ENCODE peak calls at places on chromosomes 11 and 22, in six cellular contexts. One of them, this sample, is unnamed.

GRCh38 chr22:48261706-48262105 is 1499.3 kb downstream of the TBC1D22A start:
- DNase-seq in stomach: no peak
- DNase-seq in GM23338: no peak
- DNase-seq in Panc1: no peak
- DNase-seq in endothelial cell of umbilical vein: no peak
- DNase-seq in H1: no peak
- DNase-seq in this sample: peak

GRCh38 chr11:79263001-79263400 is 177.8 kb downstream of the TENM4 start:
- DNase-seq in stomach: peak
- DNase-seq in GM23338: no peak
- DNase-seq in Panc1: no peak
- DNase-seq in endothelial cell of umbilical vein: no peak
- DNase-seq in H1: no peak
- DNase-seq in this sample: no peak

GRCh38 chr11:100918551-100919500 is 210.8 kb downstream of the PGR start:
- DNase-seq in stomach: peak
- DNase-seq in GM23338: no peak
- DNase-seq in Panc1: no peak
- DNase-seq in endothelial cell of umbilical vein: no peak
- DNase-seq in H1: no peak
- DNase-seq in this sample: no peak

GRCh38 chr11:975824-976223 is 50.2 kb downstream of the AP2A2 start:
- DNase-seq in stomach: no peak
- DNase-seq in GM23338: peak
- DNase-seq in Panc1: no peak
- DNase-seq in endothelial cell of umbilical vein: peak
- DNase-seq in H1: peak
- DNase-seq in this sample: peak

GRCh38 chr11:64523456-64524187 is 67.4 kb upstream of the SLC22A12 start:
- DNase-seq in stomach: no peak
- DNase-seq in GM23338: no peak
- DNase-seq in Panc1: no peak
- DNase-seq in endothelial cell of umbilical vein: no peak
- DNase-seq in H1: no peak
- DNase-seq in this sample: peak

GRCh38 chr22:45885171-45885840 is 91.7 kb downstream of the WNT7B start:
- DNase-seq in stomach: no peak
- DNase-seq in GM23338: no peak
- DNase-seq in Panc1: no peak
- DNase-seq in endothelial cell of umbilical vein: no peak
- DNase-seq in H1: no peak
- DNase-seq in this sample: peak

GRCh38 chr11:118715245-118715807 is 35.9 kb upstream of the TREH start:
- DNase-seq in stomach: no peak
- DNase-seq in GM23338: no peak
- DNase-seq in Panc1: no peak
- DNase-seq in endothelial cell of umbilical vein: no peak
- DNase-seq in H1: no peak
- DNase-seq in this sample: peak

GRCh38 chr22:25582946-25583345 is 18.5 kb downstream of the GRK3 start:
- DNase-seq in stomach: no peak
- DNase-seq in GM23338: no peak
- DNase-seq in Panc1: no peak
- DNase-seq in endothelial cell of umbilical vein: peak
- DNase-seq in H1: no peak
- DNase-seq in this sample: no peak

GRCh38 chr11:1225386-1226225 is 2.7 kb downstream of the MUC5B start:
- DNase-seq in stomach: no peak
- DNase-seq in GM23338: peak
- DNase-seq in Panc1: no peak
- DNase-seq in endothelial cell of umbilical vein: no peak
- DNase-seq in H1: no peak
- DNase-seq in this sample: peak

GRCh38 chr11:1149545-1149944 is 8.2 kb upstream of the MUC5AC start:
- DNase-seq in stomach: no peak
- DNase-seq in GM23338: no peak
- DNase-seq in Panc1: no peak
- DNase-seq in endothelial cell of umbilical vein: no peak
- DNase-seq in H1: no peak
- DNase-seq in this sample: no peak

GRCh38 chr11:86575927-86576326 is 96.5 kb downstream of the ME3 start:
- DNase-seq in stomach: no peak
- DNase-seq in GM23338: no peak
- DNase-seq in Panc1: no peak
- DNase-seq in endothelial cell of umbilical vein: no peak
- DNase-seq in H1: no peak
- DNase-seq in this sample: no peak

GRCh38 chr11:78935408-78936101 is 360.9 kb upstream of the NARS2 start:
- DNase-seq in stomach: no peak
- DNase-seq in GM23338: no peak
- DNase-seq in Panc1: no peak
- DNase-seq in endothelial cell of umbilical vein: no peak
- DNase-seq in H1: no peak
- DNase-seq in this sample: no peak

GRCh38 chr11:59040607-59041006 is 45.5 kb upstream of the GLYATL1B start:
- DNase-seq in stomach: no peak
- DNase-seq in GM23338: no peak
- DNase-seq in Panc1: no peak
- DNase-seq in endothelial cell of umbilical vein: no peak
- DNase-seq in H1: no peak
- DNase-seq in this sample: no peak

GRCh38 chr11:45560153-45560934 is 105.1 kb downstream of the CHST1 start:
- DNase-seq in stomach: no peak
- DNase-seq in GM23338: no peak
- DNase-seq in Panc1: no peak
- DNase-seq in endothelial cell of umbilical vein: no peak
- DNase-seq in H1: no peak
- DNase-seq in this sample: no peak

GRCh38 chr11:17547051-17547577 is at the start of gene OTOG:
- DNase-seq in stomach: no peak
- DNase-seq in GM23338: peak
- DNase-seq in Panc1: no peak
- DNase-seq in endothelial cell of umbilical vein: no peak
- DNase-seq in H1: peak
- DNase-seq in this sample: no peak

GRCh38 chr11:126415128-126415527 is 59.6 kb downstream of the ST3GAL4 start:
- DNase-seq in stomach: peak
- DNase-seq in GM23338: no peak
- DNase-seq in Panc1: no peak
- DNase-seq in endothelial cell of umbilical vein: no peak
- DNase-seq in H1: no peak
- DNase-seq in this sample: no peak

GRCh38 chr22:33656808-33657628 is 263.3 kb downstream of the LARGE1 start:
- DNase-seq in stomach: no peak
- DNase-seq in GM23338: no peak
- DNase-seq in Panc1: no peak
- DNase-seq in endothelial cell of umbilical vein: no peak
- DNase-seq in H1: no peak
- DNase-seq in this sample: no peak

GRCh38 chr22:44207981-44208317 is 27.2 kb downstream of the PARVG start:
- DNase-seq in stomach: no peak
- DNase-seq in GM23338: no peak
- DNase-seq in Panc1: no peak
- DNase-seq in endothelial cell of umbilical vein: no peak
- DNase-seq in H1: no peak
- DNase-seq in this sample: no peak

GRCh38 chr22:44207173-44207980 is 26.7 kb downstream of the PARVG start:
- DNase-seq in stomach: no peak
- DNase-seq in GM23338: no peak
- DNase-seq in Panc1: no peak
- DNase-seq in endothelial cell of umbilical vein: no peak
- DNase-seq in H1: no peak
- DNase-seq in this sample: no peak

GRCh38 chr22:44205713-44206645 is 25.3 kb downstream of the PARVG start:
- DNase-seq in stomach: no peak
- DNase-seq in GM23338: no peak
- DNase-seq in Panc1: no peak
- DNase-seq in endothelial cell of umbilical vein: no peak
- DNase-seq in H1: no peak
- DNase-seq in this sample: no peak

GRCh38 chr22:44204937-44205712 is 24.4 kb downstream of the PARVG start:
- DNase-seq in stomach: no peak
- DNase-seq in GM23338: no peak
- DNase-seq in Panc1: no peak
- DNase-seq in endothelial cell of umbilical vein: no peak
- DNase-seq in H1: no peak
- DNase-seq in this sample: no peak

DNA sequence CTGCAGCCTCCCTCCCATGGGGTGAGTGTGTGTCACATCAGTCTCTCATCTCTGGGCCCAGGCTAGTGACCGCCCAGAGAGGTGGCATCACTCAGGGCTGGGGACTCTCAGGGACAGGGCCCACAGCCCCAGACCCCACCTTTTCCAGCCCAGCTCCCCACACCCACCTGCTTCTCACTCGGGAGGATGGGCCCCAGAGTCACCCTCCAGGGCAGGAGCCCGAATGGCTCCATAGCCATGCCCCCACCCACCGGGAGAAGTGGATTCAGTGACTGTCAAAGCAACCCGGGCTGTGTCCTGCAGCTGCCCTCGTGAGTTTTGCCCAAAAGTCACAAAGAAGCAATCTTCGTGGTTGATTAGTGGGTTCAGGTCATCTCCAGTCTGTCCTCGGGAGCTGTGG is 26.0 kb downstream of the PARVG start:
- DNase-seq in stomach: no peak
- DNase-seq in GM23338: no peak
- DNase-seq in Panc1: no peak
- DNase-seq in endothelial cell of umbilical vein: no peak
- DNase-seq in H1: no peak
- DNase-seq in this sample: no peak
- TF ChIP-seq POLR2AphosphoS5 in stomach: no peak
- TF ChIP-seq POLR2AphosphoS5 in GM23338: no peak
- TF ChIP-seq POLR2AphosphoS5 in Panc1: no peak
- TF ChIP-seq POLR2AphosphoS5 in endothelial cell of umbilical vein: no peak
- TF ChIP-seq POLR2AphosphoS5 in H1: no peak
- TF ChIP-seq POLR2AphosphoS5 in this sample: peak

GRCh38 chr11:105783216-105783615 is 173.3 kb downstream of the GRIA4 start:
- DNase-seq in stomach: no peak
- DNase-seq in GM23338: no peak
- DNase-seq in Panc1: no peak
- DNase-seq in endothelial cell of umbilical vein: no peak
- DNase-seq in H1: no peak
- DNase-seq in this sample: no peak

GRCh38 chr11:105781807-105782206 is 171.9 kb downstream of the GRIA4 start:
- DNase-seq in stomach: no peak
- DNase-seq in GM23338: no peak
- DNase-seq in Panc1: no peak
- DNase-seq in endothelial cell of umbilical vein: no peak
- DNase-seq in H1: no peak
- DNase-seq in this sample: no peak

GRCh38 chr11:105786766-105787165 is 176.9 kb downstream of the GRIA4 start:
- DNase-seq in stomach: no peak
- DNase-seq in GM23338: peak
- DNase-seq in Panc1: no peak
- DNase-seq in endothelial cell of umbilical vein: no peak
- DNase-seq in H1: no peak
- DNase-seq in this sample: no peak

GRCh38 chr11:105780781-105781525 is 171.1 kb downstream of the GRIA4 start:
- DNase-seq in stomach: no peak
- DNase-seq in GM23338: no peak
- DNase-seq in Panc1: no peak
- DNase-seq in endothelial cell of umbilical vein: no peak
- DNase-seq in H1: no peak
- DNase-seq in this sample: no peak
- TF ChIP-seq POLR2AphosphoS5 in stomach: no peak
- TF ChIP-seq POLR2AphosphoS5 in GM23338: no peak
- TF ChIP-seq POLR2AphosphoS5 in Panc1: no peak
- TF ChIP-seq POLR2AphosphoS5 in endothelial cell of umbilical vein: no peak
- TF ChIP-seq POLR2AphosphoS5 in H1: no peak
- TF ChIP-seq POLR2AphosphoS5 in this sample: no peak

DNA sequence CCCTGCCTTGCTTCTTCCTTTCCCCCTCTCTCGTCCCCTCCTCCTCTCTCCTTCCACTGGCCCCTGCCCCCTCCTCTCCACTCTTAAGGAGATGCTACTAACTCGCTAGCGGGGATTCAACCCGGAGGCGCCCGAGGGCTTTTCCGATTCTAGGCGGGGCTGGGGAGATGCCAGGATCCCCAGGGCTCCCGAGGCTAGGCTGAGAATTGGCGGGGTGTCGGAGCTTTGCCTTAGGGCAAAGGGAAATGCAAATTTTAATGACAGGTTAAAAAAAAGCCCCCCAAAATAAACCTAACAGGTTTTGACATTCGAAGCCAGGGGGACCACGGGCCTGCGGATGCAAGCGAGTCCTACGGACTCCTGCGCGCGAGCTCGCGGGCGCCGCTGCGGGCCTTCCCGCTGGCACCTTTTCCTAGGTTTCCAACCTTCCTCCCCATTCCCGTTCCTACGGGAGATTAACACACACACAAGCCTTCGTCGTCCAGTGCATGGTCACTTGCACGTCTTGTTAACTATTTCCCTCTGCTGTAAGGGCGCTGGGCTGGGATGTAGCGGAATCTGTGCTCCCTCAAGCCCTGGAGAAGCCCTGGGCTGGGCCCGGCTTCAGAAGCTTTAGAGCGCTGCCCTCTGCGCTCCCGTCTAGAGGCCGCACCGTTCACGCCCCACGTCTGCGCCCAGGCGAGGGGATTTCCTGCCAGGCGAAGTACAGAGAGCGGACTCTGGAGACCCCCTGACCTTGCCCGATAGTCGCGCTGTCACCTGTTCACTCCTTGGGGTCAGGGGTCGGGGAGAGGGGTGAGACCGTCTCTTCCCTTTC is 725 bp upstream of the ALX4 start:
- DNase-seq in stomach: no peak
- DNase-seq in GM23338: peak
- DNase-seq in Panc1: no peak
- DNase-seq in endothelial cell of umbilical vein: no peak
- DNase-seq in H1: no peak
- DNase-seq in this sample: no peak
- TF ChIP-seq POLR2AphosphoS5 in stomach: no peak
- TF ChIP-seq POLR2AphosphoS5 in GM23338: no peak
- TF ChIP-seq POLR2AphosphoS5 in Panc1: no peak
- TF ChIP-seq POLR2AphosphoS5 in endothelial cell of umbilical vein: no peak
- TF ChIP-seq POLR2AphosphoS5 in H1: no peak
- TF ChIP-seq POLR2AphosphoS5 in this sample: no peak

DNA sequence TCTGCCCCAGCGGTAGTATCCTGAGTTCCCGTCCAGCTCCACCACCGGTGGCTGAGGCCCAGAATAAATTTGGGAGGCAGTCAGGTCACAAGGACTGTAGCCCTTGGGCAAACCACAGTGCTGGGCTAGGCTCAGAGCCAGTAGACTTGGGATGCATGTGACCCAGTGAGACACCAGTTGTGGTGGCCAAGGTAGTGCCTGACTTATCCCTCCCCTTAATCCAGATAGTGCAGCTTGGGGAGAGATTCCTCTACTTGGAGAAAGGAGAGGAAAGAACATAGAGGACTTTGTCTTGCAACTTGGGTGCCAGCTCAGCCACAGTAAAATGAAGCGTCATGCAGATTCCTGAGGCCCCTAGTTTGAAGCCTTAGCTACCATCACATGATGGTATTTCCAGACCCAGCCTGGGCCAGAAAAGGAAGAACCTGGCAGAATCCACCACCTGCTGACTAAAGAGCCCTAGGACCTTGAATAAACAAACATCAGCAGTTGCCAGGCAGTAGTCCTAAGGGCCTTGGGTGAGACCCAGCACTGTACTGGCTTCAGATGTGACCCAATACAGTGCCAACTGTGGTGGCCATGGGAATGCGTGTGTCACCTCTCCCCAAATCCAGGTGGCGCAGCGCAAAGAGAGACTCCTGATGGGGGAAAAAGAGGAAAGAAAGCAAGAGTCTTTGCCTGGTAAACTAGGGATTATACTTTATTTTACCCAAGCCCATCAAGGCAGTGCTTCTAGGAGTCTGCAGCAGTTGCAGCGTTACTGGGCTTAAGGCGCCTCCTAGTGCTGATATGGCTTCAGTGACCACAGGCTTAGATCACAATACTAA is 17.0 kb upstream of the DDX10 start:
- DNase-seq in stomach: peak
- DNase-seq in GM23338: peak
- DNase-seq in Panc1: peak
- DNase-seq in endothelial cell of umbilical vein: peak
- DNase-seq in H1: peak
- DNase-seq in this sample: peak
- TF ChIP-seq POLR2AphosphoS5 in stomach: no peak
- TF ChIP-seq POLR2AphosphoS5 in GM23338: no peak
- TF ChIP-seq POLR2AphosphoS5 in Panc1: no peak
- TF ChIP-seq POLR2AphosphoS5 in endothelial cell of umbilical vein: no peak
- TF ChIP-seq POLR2AphosphoS5 in H1: no peak
- TF ChIP-seq POLR2AphosphoS5 in this sample: no peak